ENCODE peak calls at places on chromosome 3, in nine cellular contexts. E is prostate gland, M is ovary, P is heart left ventricle, Y is stomach, S is tibial nerve, I is transverse colon, O is esophagus muscularis mucosa, V is endothelial cell of umbilical vein. G is an unnamed sample.

GRCh38 chr3:178436773-178437172 is 99.5 kb upstream of the KCNMB2 start:
- DNase-seq in Y (no peak), S (no peak), M (no peak), P (no peak), I (no peak), V (peak; percentile 44), E (no peak), O (no peak), G (no peak)

GRCh38 chr3:38219609-38220197 is 45.9 kb upstream of the SLC22A13 start:
- DNase-seq in Y (no peak), E (no peak), I (no peak), M (no peak), P (no peak), S (no peak), V (no peak), O (no peak), G (no peak)

GRCh38 chr3:123412811-123413588 is 35.9 kb downstream of the ADCY5 start:
- DNase-seq in S (peak; percentile 24), V (no peak), P (peak; percentile 83), M (peak; percentile 81), O (no peak), Y (no peak), I (no peak), E (no peak), G (no peak)

GRCh38 chr3:121477589-121477988 is 68.2 kb downstream of the POLQ start:
- DNase-seq in I (no peak), M (no peak), O (no peak), S (no peak), P (no peak), E (no peak), Y (no peak), V (peak; percentile 13), G (no peak)

GRCh38 chr3:194800014-194800413 is 114.3 kb downstream of the FAM43A start:
- DNase-seq in I (no peak), O (no peak), Y (no peak), V (no peak), S (no peak), E (no peak), M (no peak), P (no peak), G (no peak)

GRCh38 chr3:58462829-58463180 is 29.1 kb upstream of the KCTD6 start:
- DNase-seq in I (no peak), O (no peak), M (no peak), S (no peak), E (no peak), Y (no peak), P (no peak), V (no peak), G (no peak)

GRCh38 chr3:42755681-42756578 is 17.1 kb downstream of the CCDC13 start:
- DNase-seq in Y (peak; percentile 51), I (peak; percentile 51), E (no peak), S (no peak), P (no peak), V (peak; percentile 12), M (no peak), O (no peak), G (no peak)

GRCh38 chr3:9000041-9000440 is 36.8 kb upstream of the RAD18 start:
- DNase-seq in V (no peak), O (no peak), E (no peak), S (no peak), I (no peak), M (no peak), Y (no peak), P (no peak), G (no peak)

GRCh38 chr3:10365316-10365715 is 44.4 kb upstream of the SEC13 start:
- DNase-seq in S (no peak), O (no peak), P (no peak), V (no peak), M (no peak), Y (no peak), E (no peak), I (no peak), G (no peak)

GRCh38 chr3:36932979-36933378 is 11.9 kb downstream of the TRANK1 start:
- DNase-seq in V (no peak), M (no peak), E (no peak), O (no peak), S (no peak), Y (no peak), I (no peak), P (no peak), G (no peak)

GRCh38 chr3:172314616-172315015 is 133.6 kb downstream of the GHSR start:
- DNase-seq in S (no peak), I (no peak), O (no peak), M (no peak), V (no peak), Y (no peak), E (no peak), P (no peak), G (no peak)

GRCh38 chr3:183253961-183254815 is 1.1 kb downstream of the B3GNT5 start:
- DNase-seq in V (peak; percentile 55), P (peak; percentile 57), E (peak; percentile 56), Y (peak; percentile 54), O (no peak), S (no peak), I (peak; percentile 45), M (peak; percentile 71), G (no peak)

GRCh38 chr3:183252973-183253363 is at the start of gene B3GNT5:
- DNase-seq in S (no peak), E (peak; percentile 91), I (peak; percentile 90), Y (peak; percentile 86), P (peak; percentile 58), V (peak; percentile 16), M (peak; percentile 56), O (no peak), G (no peak)

GRCh38 chr3:183252108-183252782 is 808 bp upstream of the B3GNT5 start:
- DNase-seq in E (no peak), P (no peak), I (no peak), V (no peak), O (no peak), M (no peak), S (no peak), Y (no peak), G (no peak)

GRCh38 chr3:183254816-183255730 is 2.0 kb downstream of the B3GNT5 start:
- DNase-seq in I (no peak), O (no peak), M (no peak), V (peak; percentile 42), E (no peak), S (no peak), P (no peak), Y (peak; percentile 52), G (no peak)

GRCh38 chr3:183253364-183253960 is 409 bp downstream of the B3GNT5 start:
- DNase-seq in I (peak; percentile 68), V (peak; percentile 71), O (no peak), Y (peak; percentile 79), S (peak; percentile 44), P (peak; percentile 86), M (peak; percentile 91), E (peak; percentile 75), G (no peak)
- TF ChIP-seq POLR2A in I (peak; percentile 73), V (no peak), O (no peak), Y (no peak), S (peak; percentile 38), P (no peak), M (peak; percentile 48), E (peak; percentile 3), G (peak; percentile 28)

GRCh38 chr3:134654031-134654430 is 3.2 kb upstream of the KY start:
- DNase-seq in Y (no peak), E (no peak), I (no peak), O (peak; percentile 72), M (no peak), V (no peak), S (no peak), P (no peak), G (no peak)
- H3K27me3 ChIP-seq in Y (peaks cover 10% of the 10 kb centered on the region), E (no peaks in the 10 kb centered on the region), I (peaks cover 15% of the 10 kb centered on the region), O (no peaks in the 10 kb centered on the region), M (no peaks in the 10 kb centered on the region), V (peaks cover 12% of the 10 kb centered on the region), S (peaks cover 5% of the 10 kb centered on the region), P (no peaks in the 10 kb centered on the region), G (no peaks in the 10 kb centered on the region)

GRCh38 chr3:177345973-177346503 is 148.8 kb upstream of the TBL1XR1 start:
- DNase-seq in I (no peak), V (no peak), Y (no peak), E (no peak), O (no peak), M (no peak), P (no peak), S (no peak), G (no peak)

GRCh38 chr3:177340243-177340830 is 143.1 kb upstream of the TBL1XR1 start:
- DNase-seq in Y (no peak), E (no peak), I (no peak), P (no peak), M (no peak), O (no peak), V (no peak), S (no peak), G (no peak)

GRCh38 chr3:177341766-177342165 is 144.5 kb upstream of the TBL1XR1 start:
- DNase-seq in Y (no peak), O (no peak), E (no peak), M (no peak), V (no peak), S (no peak), P (no peak), I (no peak), G (no peak)

GRCh38 chr3:177345049-177345972 is 148.0 kb upstream of the TBL1XR1 start:
- DNase-seq in V (peak; percentile 97), S (peak; percentile 62), Y (peak; percentile 90), P (peak; percentile 90), I (peak; percentile 88), E (peak; percentile 92), M (peak; percentile 81), O (peak; percentile 95), G (peak; percentile 86)

GRCh38 chr3:177343122-177343521 is 145.8 kb upstream of the TBL1XR1 start:
- DNase-seq in P (no peak), S (no peak), V (no peak), O (no peak), M (no peak), I (no peak), Y (no peak), E (no peak), G (no peak)
- H3K4me1 ChIP-seq in P (peaks cover 72% of the 10 kb centered on the region), S (no peaks in the 10 kb centered on the region), V (peaks cover 40% of the 10 kb centered on the region), O (peaks cover 51% of the 10 kb centered on the region), M (peaks cover 2% of the 10 kb centered on the region), I (peaks cover 27% of the 10 kb centered on the region), Y (peaks cover 29% of the 10 kb centered on the region), E (peaks cover 4% of the 10 kb centered on the region), G (peaks cover 7% of the 10 kb centered on the region)

GRCh38 chr3:124584552-124585391 is 145.5 kb upstream of the UMPS start:
- DNase-seq in O (no peak), S (no peak), E (peak; percentile 66), P (peak; percentile 84), I (peak; percentile 86), Y (peak; percentile 93), V (peak; percentile 55), M (peak; percentile 72), G (peak; percentile 64)
- TF ChIP-seq POLR2A in O (no peak), S (no peak), E (peak; percentile 58), P (peak; percentile 54), I (peak; percentile 81), Y (no peak), V (no peak), M (no peak), G (no peak)